ENCODE peak calls at places on chromosomes 2 and 18, in six cellular contexts. H, Y, O, W, D and Z are unnamed samples.

GRCh38 chr2:221467610-221468009 is 104.5 kb downstream of the EPHA4 start:
- DNase-seq in H (no peak), Y (peak; percentile 48), O (no peak), W (no peak), D (no peak), Z (no peak)

GRCh38 chr18:13303761-13304364 is 85.3 kb downstream of the LDLRAD4 start:
- DNase-seq in H (no peak), Y (no peak), O (no peak), W (no peak), D (no peak), Z (no peak)

GRCh38 chr18:31275722-31276463 is 42.1 kb upstream of the DSG1 start:
- DNase-seq in H (no peak), Y (peak; percentile 22), O (no peak), W (peak; percentile 35), D (no peak), Z (no peak)

GRCh38 chr2:119290859-119291587 is 67.4 kb downstream of the STEAP3 start:
- DNase-seq in H (peak; percentile 85), Y (peak; percentile 27), O (peak; percentile 70), W (peak; percentile 73), D (peak; percentile 73), Z (peak; percentile 92)

GRCh38 chr2:217393585-217394032 is 533.7 kb upstream of the TNP1 start:
- DNase-seq in H (peak; percentile 90), Y (peak; percentile 86), O (no peak), W (peak; percentile 14), D (peak; percentile 74), Z (no peak)

GRCh38 chr2:233674995-233675394 is 3.3 kb downstream of the UGT1A9 start:
- DNase-seq in H (no peak), Y (no peak), O (no peak), W (no peak), D (no peak), Z (peak; percentile 45)

GRCh38 chr2:75729861-75730260 is 19.1 kb upstream of the GCFC2 start:
- DNase-seq in H (no peak), Y (peak; percentile 23), O (no peak), W (peak; percentile 23), D (no peak), Z (no peak)

GRCh38 chr2:135142323-135142722 is 90.2 kb downstream of the RAB3GAP1 start:
- DNase-seq in H (no peak), Y (no peak), O (no peak), W (no peak), D (no peak), Z (no peak)

GRCh38 chr18:60372598-60372997 is at the start of gene MC4R:
- DNase-seq in H (peak; percentile 50), Y (peak; percentile 74), O (peak; percentile 22), W (peak; percentile 29), D (peak; percentile 14), Z (peak; percentile 59)

GRCh38 chr2:100980046-100980445 is 22.0 kb upstream of the RPL31 start:
- DNase-seq in H (no peak), Y (no peak), O (no peak), W (no peak), D (no peak), Z (no peak)

GRCh38 chr2:100977511-100977910 is 24.6 kb upstream of the RPL31 start:
- DNase-seq in H (no peak), Y (no peak), O (no peak), W (no peak), D (no peak), Z (no peak)

GRCh38 chr2:100976634-100977391 is 25.3 kb upstream of the RPL31 start:
- DNase-seq in H (no peak), Y (no peak), O (peak; percentile 52), W (no peak), D (no peak), Z (no peak)

GRCh38 chr2:100981011-100981410 is 21.1 kb upstream of the RPL31 start:
- DNase-seq in H (no peak), Y (no peak), O (no peak), W (no peak), D (no peak), Z (no peak)

DNA sequence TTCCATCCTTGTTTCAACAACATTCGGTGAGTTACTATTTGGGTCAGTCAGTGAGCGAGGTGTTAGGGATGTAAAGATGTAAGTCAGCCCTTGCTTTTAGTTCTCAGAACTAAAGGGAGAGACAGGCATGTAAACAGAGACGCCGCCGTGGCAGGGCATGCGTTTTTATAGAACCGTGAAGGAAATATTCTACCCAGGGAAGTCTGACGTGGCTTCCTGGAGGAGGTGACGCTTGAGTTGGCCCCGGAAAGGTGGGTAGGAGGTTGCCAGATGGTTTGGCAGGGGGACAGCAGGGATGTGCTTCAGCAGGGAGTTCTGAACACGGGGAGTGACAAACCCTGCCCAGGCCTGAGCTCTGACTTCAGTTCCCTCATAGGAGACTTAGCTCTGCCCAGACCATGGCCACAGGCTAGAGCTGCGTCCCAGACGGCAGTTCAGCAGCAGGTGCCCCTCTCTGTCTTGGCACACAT is 23.5 kb upstream of the RPL31 start:
- DNase-seq in H (no peak), Y (peak; percentile 26), O (peak; percentile 6), W (no peak), D (no peak), Z (no peak)
- H3K4me3 ChIP-seq in H (no peak overlapping the region), Y (no peak overlapping the region), O (no peak overlapping the region), W (no peak overlapping the region), D (no peak overlapping the region), Z (no peak overlapping the region)

DNA sequence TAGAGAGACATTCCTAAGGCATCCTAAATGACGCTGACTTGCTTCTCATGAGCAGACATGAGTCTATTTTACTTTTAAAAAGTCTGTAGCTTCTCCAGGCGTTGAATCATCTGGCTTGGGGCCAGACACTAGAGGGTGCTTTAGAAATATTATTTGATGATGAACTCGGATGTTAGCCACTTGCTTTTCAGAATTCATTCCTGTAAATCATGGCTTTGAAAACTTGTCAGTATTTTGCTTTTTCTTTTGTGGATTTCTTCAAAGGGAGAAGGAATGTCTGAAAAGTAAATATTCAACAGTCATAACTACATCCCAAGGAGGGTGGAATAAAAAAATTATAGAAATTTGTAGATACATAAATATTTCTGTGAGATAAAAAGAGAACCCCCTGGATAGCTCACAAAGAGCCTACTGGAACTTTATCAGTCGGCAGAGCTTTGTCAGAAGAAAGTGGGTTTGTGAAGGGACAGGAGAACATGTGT is 370.8 kb downstream of the OSR1 start:
- DNase-seq in H (peak; percentile 91), Y (peak; percentile 93), O (no peak), W (peak; percentile 84), D (peak; percentile 69), Z (no peak)
- H3K27ac ChIP-seq in H (no peak overlapping the region), Y (no peak overlapping the region), O (no peak overlapping the region), W (peak overlapping the region; percentile 79), D (no peak overlapping the region), Z (no peak overlapping the region)

DNA sequence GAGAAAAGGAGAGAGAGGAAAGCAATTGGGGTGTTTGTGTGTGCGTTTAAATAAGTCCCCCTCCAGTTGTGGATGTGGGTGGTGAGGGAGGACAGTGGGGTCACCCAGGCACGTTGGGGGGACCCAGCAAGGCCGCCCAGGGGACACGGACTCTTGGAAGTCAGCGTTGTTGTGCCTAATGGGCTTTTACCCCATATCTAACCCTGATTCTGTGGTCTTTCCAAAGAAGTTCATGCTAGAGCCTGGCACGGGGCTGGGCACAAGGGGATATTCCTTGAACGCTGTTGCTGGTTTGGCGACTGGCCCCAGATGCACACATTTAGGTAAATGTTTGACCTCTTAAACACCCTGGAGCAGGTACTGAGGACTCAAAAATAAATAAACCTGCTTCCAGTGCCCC is 97.9 kb upstream of the SIX3 start:
- DNase-seq in H (no peak), Y (no peak), O (no peak), W (no peak), D (no peak), Z (no peak)
- TF ChIP-seq CTCF in H (no peak), Y (no peak), O (no peak), W (no peak), D (no peak), Z (no peak)

GRCh38 chr2:240960309-240960962 is 38.0 kb upstream of the SNED1 start:
- DNase-seq in H (peak; percentile 79), Y (peak; percentile 82), O (no peak), W (no peak), D (peak; percentile 69), Z (peak; percentile 4)
- H3K4me3 ChIP-seq in H (no peak overlapping the region), Y (no peak overlapping the region), O (no peak overlapping the region), W (no peak overlapping the region), D (no peak overlapping the region), Z (no peak overlapping the region)

GRCh38 chr2:105371810-105372209 is 27.0 kb downstream of the FHL2 start:
- DNase-seq in H (peak; percentile 14), Y (no peak), O (no peak), W (no peak), D (no peak), Z (no peak)

GRCh38 chr2:105375001-105375561 is 23.8 kb downstream of the FHL2 start:
- DNase-seq in H (peak; percentile 62), Y (peak; percentile 89), O (no peak), W (no peak), D (no peak), Z (no peak)

GRCh38 chr2:105371156-105371555 is 27.7 kb downstream of the FHL2 start:
- DNase-seq in H (peak; percentile 11), Y (no peak), O (no peak), W (no peak), D (no peak), Z (no peak)

GRCh38 chr2:105373895-105374401 is 24.9 kb downstream of the FHL2 start:
- DNase-seq in H (no peak), Y (no peak), O (no peak), W (no peak), D (no peak), Z (no peak)

GRCh38 chr2:105373344-105373781 is 25.5 kb downstream of the FHL2 start:
- DNase-seq in H (peak; percentile 90), Y (peak; percentile 62), O (no peak), W (no peak), D (peak; percentile 69), Z (no peak)
- H3K27ac ChIP-seq in H (peak overlapping the region; percentile 71), Y (peak overlapping the region; percentile 80), O (no peak overlapping the region), W (peak overlapping the region; percentile 46), D (peak overlapping the region; percentile 85), Z (no peak overlapping the region)